ENCODE peak calls at places on chromosomes 6 and 20, in nine cellular contexts. W is osteocyte, H is AG09319, K is neural progenitor cell, C is RWPE1, X is coronary artery, R is WERI-Rb-1, L is lower leg skin, N is astrocyte. V is an unnamed sample.
A peak's percentile ranks its signal among the peaks of the same experiment; 100 is the strongest.

GRCh38 chr6:45504947-45505346 is 127.2 kb upstream of the SUPT3H start:
- DNase-seq in K (peak; percentile 57), N (peak; percentile 96), R (no peak), W (no peak), L (no peak), X (no peak), H (peak; percentile 82), C (peak; percentile 46), V (no peak)

GRCh38 chr6:6723792-6724318 is 135.3 kb downstream of the LY86 start:
- DNase-seq in W (no peak), N (no peak), H (no peak), R (no peak), K (no peak), X (no peak), L (no peak), C (no peak), V (no peak)

GRCh38 chr20:12594410-12595130 is 414.2 kb upstream of the SPTLC3 start:
- DNase-seq in H (no peak), W (no peak), K (no peak), C (no peak), R (no peak), X (no peak), L (no peak), N (no peak), V (no peak)

GRCh38 chr6:5764401-5764955 is 242.2 kb downstream of the NRN1 start:
- DNase-seq in L (peak; percentile 49), W (no peak), R (no peak), X (peak; percentile 86), K (no peak), H (no peak), C (no peak), N (peak; percentile 60), V (no peak)

GRCh38 chr6:133291671-133292070 is 50.5 kb downstream of the EYA4 start:
- DNase-seq in R (no peak), N (no peak), L (no peak), H (no peak), K (no peak), X (no peak), W (no peak), C (no peak), V (no peak)

GRCh38 chr20:3661060-3661820 is 2.0 kb downstream of the GFRA4 start:
- DNase-seq in K (no peak), C (no peak), N (no peak), W (no peak), X (no peak), L (no peak), R (peak; percentile 6), H (no peak), V (peak; percentile 57)

GRCh38 chr20:48722002-48722731 is 105.6 kb downstream of the PREX1 start:
- DNase-seq in L (peak; percentile 55), N (peak; percentile 93), R (no peak), W (no peak), C (no peak), X (peak; percentile 84), K (no peak), H (no peak), V (no peak)

GRCh38 chr6:14068133-14068532 is 49.4 kb upstream of the CD83 start:
- DNase-seq in H (peak; percentile 30), R (no peak), W (no peak), C (peak; percentile 33), X (no peak), K (no peak), N (peak; percentile 97), L (no peak), V (no peak)

GRCh38 chr20:45337367-45338120 is 10.7 kb downstream of the SDC4 start:
- DNase-seq in R (no peak), H (peak; percentile 80), W (no peak), L (no peak), N (peak; percentile 96), X (peak; percentile 88), K (no peak), C (peak; percentile 89), V (no peak)

GRCh38 chr6:148836751-148837150 is 89.9 kb downstream of the UST start:
- DNase-seq in C (no peak), H (no peak), K (no peak), X (no peak), L (no peak), W (no peak), R (no peak), N (peak; percentile 47), V (no peak)

GRCh38 chr6:169427856-169428255 is 174.2 kb upstream of the THBS2 start:
- DNase-seq in X (no peak), K (peak; percentile 47), W (no peak), L (no peak), C (peak; percentile 26), R (no peak), N (peak; percentile 65), H (peak; percentile 16), V (no peak)

GRCh38 chr6:38567436-38567835 is 72.3 kb downstream of the BTBD9 start:
- DNase-seq in R (no peak), K (no peak), W (peak; percentile 88), H (peak; percentile 80), X (peak; percentile 76), C (peak; percentile 15), L (peak; percentile 51), N (peak; percentile 85), V (no peak)

GRCh38 chr20:25720285-25720684 is 23.6 kb upstream of the ZNF337 start:
- DNase-seq in K (no peak), L (no peak), C (no peak), R (no peak), W (peak; percentile 79), N (no peak), X (no peak), H (no peak), V (no peak)

GRCh38 chr6:816510-817084 is 123.7 kb upstream of the EXOC2 start:
- DNase-seq in W (no peak), L (no peak), K (no peak), N (no peak), C (no peak), X (no peak), H (no peak), R (no peak), V (no peak)

GRCh38 chr6:38012573-38012972 is 193.0 kb downstream of the ZFAND3 start:
- DNase-seq in R (peak; percentile 60), X (no peak), L (no peak), C (peak; percentile 64), N (peak; percentile 30), W (no peak), K (peak; percentile 54), H (no peak), V (no peak)

GRCh38 chr6:154861825-154862224 is 128.6 kb downstream of the SCAF8 start:
- DNase-seq in C (no peak), R (no peak), X (no peak), K (no peak), L (no peak), N (no peak), H (no peak), W (no peak), V (no peak)

GRCh38 chr6:3739311-3739897 is 12.1 kb downstream of the PXDC1 start:
- DNase-seq in N (no peak), H (no peak), R (no peak), C (no peak), X (no peak), L (no peak), W (no peak), K (no peak), V (no peak)

GRCh38 chr6:41895300-41896233 is at the start of gene USP49:
- DNase-seq in K (peak; percentile 98), H (peak; percentile 44), C (peak; percentile 86), W (peak; percentile 96), X (peak; percentile 92), N (peak; percentile 51), L (peak; percentile 82), R (peak; percentile 99), V (peak; percentile 92)

GRCh38 chr6:12717356-12717755 is 789 bp downstream of the PHACTR1 start:
- DNase-seq in H (no peak), X (no peak), K (no peak), R (no peak), N (peak; percentile 39), C (no peak), W (no peak), L (no peak), V (no peak)

GRCh38 chr20:45935416-45936046 is 1.0 kb downstream of the PCIF1 start:
- DNase-seq in H (no peak), L (no peak), C (no peak), R (no peak), W (no peak), N (no peak), K (no peak), X (no peak), V (no peak)

GRCh38 chr6:161273356-161273751 is 507 bp downstream of the AGPAT4 start:
- DNase-seq in R (peak; percentile 36), L (no peak), C (peak; percentile 9), K (no peak), W (no peak), X (no peak), H (no peak), N (peak; percentile 36), V (peak; percentile 72)

GRCh38 chr20:57400262-57400701 is 9.1 kb downstream of the RBM38 start:
- DNase-seq in R (no peak), W (no peak), H (no peak), L (no peak), K (no peak), C (no peak), X (no peak), N (no peak), V (no peak)
- TF ChIP-seq CTCF in R (no peak), W (no peak), H (no peak), L (no peak), K (peak; percentile 11), C (no peak), X (no peak), N (no peak), V (no peak)

DNA sequence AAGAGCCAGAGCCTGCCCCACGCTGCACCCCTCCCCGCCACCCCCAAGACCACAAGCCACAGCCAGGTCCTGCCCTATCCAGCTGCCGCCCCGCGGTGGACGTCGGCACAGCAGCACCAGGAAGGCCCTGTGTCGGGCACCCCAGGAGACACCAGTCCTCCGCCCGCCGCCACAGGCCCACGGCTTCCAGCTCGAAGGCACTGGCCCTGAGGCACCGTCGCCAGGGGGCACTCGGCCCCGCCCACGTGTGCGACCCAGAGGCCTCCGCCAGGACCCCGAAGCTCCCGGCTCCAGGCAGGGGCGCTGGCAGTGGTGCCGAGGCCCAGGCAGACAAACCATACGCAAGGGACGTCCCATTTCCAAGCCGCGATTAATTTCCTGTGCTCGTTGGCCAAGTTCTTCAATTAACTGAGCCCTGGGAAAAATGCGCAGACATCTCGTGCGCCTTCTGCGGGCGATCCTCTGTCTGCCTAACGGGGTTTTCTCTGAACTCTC is 19.4 kb downstream of the KCNQ2 start:
- DNase-seq in K (no peak), W (no peak), L (no peak), R (no peak), C (no peak), H (no peak), X (no peak), N (no peak), V (no peak)
- TF ChIP-seq CTCF in K (no peak), W (no peak), L (no peak), R (no peak), C (peak; percentile 65), H (no peak), X (no peak), N (no peak), V (no peak)

GRCh38 chr6:91926361-91926760 is 1339.5 kb upstream of the MAP3K7 start:
- DNase-seq in H (no peak), X (no peak), W (no peak), K (no peak), L (no peak), R (no peak), C (no peak), N (no peak), V (no peak)
- TF ChIP-seq CTCF in H (no peak), X (no peak), W (no peak), K (no peak), L (no peak), R (no peak), C (no peak), N (no peak), V (no peak)

GRCh38 chr6:71205336-71205956 is 83.2 kb upstream of the OGFRL1 start:
- DNase-seq in W (no peak), H (no peak), C (no peak), X (no peak), N (peak; percentile 64), K (no peak), L (no peak), R (no peak), V (no peak)
- TF ChIP-seq CTCF in W (no peak), H (no peak), C (no peak), X (no peak), N (no peak), K (no peak), L (no peak), R (no peak), V (no peak)

V was measured in type B pancreatic cell.